ENCODE peak calls at places on chromosomes 16 and 17, in nine cellular contexts. Z is RWPE1, L is adrenal gland, U is sigmoid colon, M is keratinocyte, V is WTC11, O is neural crest cell, X is AG09309, G is breast epithelium. B is an unnamed sample.

GRCh38 chr16:69741951-69742904 is 12.5 kb downstream of the NOB1 start:
- DNase-seq in Z (no peak), L (peak; percentile 83), U (peak; percentile 88), M (no peak), V (no peak), O (no peak), X (no peak), G (peak; percentile 90), B (peak; percentile 53)

GRCh38 chr17:83057793-83058477 is 21.5 kb upstream of the METRNL start:
- DNase-seq in Z (no peak), L (peak; percentile 12), U (peak; percentile 61), M (no peak), V (no peak), O (no peak), X (no peak), G (peak; percentile 46), B (no peak)

GRCh38 chr17:8459109-8459508 is 23.4 kb downstream of the NDEL1 start:
- DNase-seq in Z (no peak), L (no peak), U (no peak), M (no peak), V (no peak), O (no peak), X (no peak), G (no peak), B (no peak)

GRCh38 chr16:53852678-53853077 is 148.7 kb downstream of the FTO start:
- DNase-seq in Z (no peak), L (no peak), U (no peak), M (no peak), V (no peak), O (no peak), X (no peak), G (no peak), B (peak; percentile 17)

GRCh38 chr16:11260596-11260966 is 4.6 kb upstream of the SOCS1 start:
- DNase-seq in Z (no peak), L (no peak), U (no peak), M (no peak), V (no peak), O (no peak), X (no peak), G (no peak), B (no peak)

GRCh38 chr17:28925912-28926365 is 23.1 kb upstream of the DHRS13 start:
- DNase-seq in Z (peak; percentile 54), L (no peak), U (no peak), M (no peak), V (no peak), O (no peak), X (peak; percentile 71), G (no peak), B (peak; percentile 74)

GRCh38 chr16:9152649-9153501 is 61.4 kb downstream of the HAPSTR1 start:
- DNase-seq in Z (no peak), L (no peak), U (no peak), M (no peak), V (no peak), O (no peak), X (no peak), G (no peak), B (no peak)

GRCh38 chr16:54059319-54059718 is 227.3 kb downstream of the IRX3 start:
- DNase-seq in Z (no peak), L (no peak), U (no peak), M (no peak), V (no peak), O (no peak), X (no peak), G (no peak), B (no peak)

GRCh38 chr16:64417711-64418227 is 704.1 kb downstream of the CDH11 start:
- DNase-seq in Z (no peak), L (no peak), U (no peak), M (no peak), V (no peak), O (no peak), X (peak; percentile 83), G (no peak), B (peak; percentile 90)

GRCh38 chr16:57976331-57976796 is 5.4 kb upstream of the CNGB1 start:
- DNase-seq in Z (peak; percentile 30), L (no peak), U (no peak), M (no peak), V (no peak), O (no peak), X (no peak), G (no peak), B (peak; percentile 62)

GRCh38 chr17:69967910-69968411 is 107.1 kb upstream of the KCNJ16 start:
- DNase-seq in Z (no peak), L (peak; percentile 17), U (no peak), M (no peak), V (no peak), O (no peak), X (peak; percentile 99), G (no peak), B (peak; percentile 90)

GRCh38 chr17:78351449-78352006 is 8.3 kb downstream of the SOCS3 start:
- DNase-seq in Z (peak; percentile 73), L (peak; percentile 99), U (peak; percentile 100), M (peak; percentile 93), V (peak; percentile 75), O (no peak), X (peak; percentile 99), G (peak; percentile 81), B (peak; percentile 100)
- TF ChIP-seq CTCF in Z (no peak), L (no peak), U (no peak), M (no peak), V (no peak), O (no peak), X (peak; percentile 28), G (no peak), B (peak; percentile 40)

DNA sequence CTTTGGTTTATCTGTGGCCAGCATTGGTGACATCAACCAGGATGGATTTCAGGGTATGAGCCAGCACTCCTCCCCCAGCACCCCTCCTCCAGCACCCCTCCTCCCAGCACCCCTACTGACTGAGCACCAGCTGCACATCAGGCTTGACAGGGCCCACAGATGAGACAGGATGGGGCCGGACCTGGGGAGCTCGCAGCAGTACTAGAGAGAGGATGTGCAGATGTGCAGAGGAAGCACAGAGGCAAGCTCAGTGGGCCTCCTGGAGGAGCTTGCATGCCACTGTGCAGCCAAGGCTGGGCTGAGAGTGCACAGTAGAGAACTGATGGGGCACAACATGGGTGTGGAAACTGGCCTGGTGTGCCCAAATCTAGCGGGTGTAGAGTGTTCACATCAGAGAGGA is 16.2 kb downstream of the ITGA3 start:
- DNase-seq in Z (no peak), L (no peak), U (no peak), M (no peak), V (no peak), O (no peak), X (no peak), G (no peak), B (no peak)
- TF ChIP-seq CTCF in Z (no peak), L (no peak), U (no peak), M (no peak), V (no peak), O (no peak), X (no peak), G (no peak), B (no peak)

GRCh38 chr17:78346605-78347250 is 13.1 kb downstream of the SOCS3 start:
- DNase-seq in Z (peak; percentile 27), L (no peak), U (no peak), M (peak; percentile 97), V (no peak), O (no peak), X (no peak), G (no peak), B (no peak)
- TF ChIP-seq CTCF in Z (no peak), L (no peak), U (no peak), M (peak; percentile 29), V (no peak), O (no peak), X (peak; percentile 19), G (no peak), B (no peak)

GRCh38 chr16:21101631-21102420 is 48.8 kb downstream of the DNAH3 start:
- DNase-seq in Z (peak; percentile 34), L (no peak), U (no peak), M (no peak), V (peak; percentile 48), O (no peak), X (no peak), G (no peak), B (peak; percentile 36)
- TF ChIP-seq CTCF in Z (peak; percentile 24), L (peak; percentile 20), U (no peak), M (peak; percentile 58), V (peak; percentile 3), O (peak; percentile 46), X (peak; percentile 29), G (no peak), B (peak; percentile 62)

GRCh38 chr17:45924332-45924820 is 30.0 kb downstream of the MAPT start:
- DNase-seq in Z (no peak), L (no peak), U (no peak), M (no peak), V (no peak), O (no peak), X (no peak), G (no peak), B (no peak)
- TF ChIP-seq CTCF in Z (no peak), L (no peak), U (no peak), M (no peak), V (no peak), O (no peak), X (no peak), G (no peak), B (no peak)

GRCh38 chr17:44922136-44922535 is 6.8 kb upstream of the GFAP start:
- DNase-seq in Z (no peak), L (no peak), U (peak; percentile 45), M (no peak), V (no peak), O (no peak), X (no peak), G (peak; percentile 43), B (no peak)

GRCh38 chr17:44919885-44920564 is 4.7 kb upstream of the GFAP start:
- DNase-seq in Z (peak; percentile 81), L (peak; percentile 83), U (peak; percentile 94), M (no peak), V (peak; percentile 81), O (peak; percentile 60), X (peak; percentile 37), G (peak; percentile 81), B (peak; percentile 86)

GRCh38 chr17:44922746-44923470 is 7.6 kb upstream of the GFAP start:
- DNase-seq in Z (no peak), L (peak; percentile 11), U (peak; percentile 39), M (no peak), V (no peak), O (no peak), X (no peak), G (peak; percentile 47), B (no peak)

GRCh38 chr17:44920565-44920940 is 5.3 kb upstream of the GFAP start:
- DNase-seq in Z (no peak), L (peak; percentile 14), U (peak; percentile 55), M (no peak), V (peak; percentile 9), O (no peak), X (no peak), G (peak; percentile 48), B (no peak)

GRCh38 chr17:44921122-44921882 is 6.0 kb upstream of the GFAP start:
- DNase-seq in Z (no peak), L (peak; percentile 11), U (peak; percentile 57), M (no peak), V (peak; percentile 65), O (no peak), X (no peak), G (peak; percentile 37), B (no peak)
- TF ChIP-seq CTCF in Z (no peak), L (no peak), U (no peak), M (no peak), V (no peak), O (no peak), X (no peak), G (no peak), B (no peak)

B was measured in fibroblast of the aortic adventitia.